ENCODE peak calls at places on chromosome 20, in four cellular contexts. P is endothelial cell of umbilical vein, Y is K562, Q is GM12878. D is an unnamed sample.

GRCh38 chr20:20630551-20630950 is 81.9 kb downstream of the RALGAPA2 start:
- DNase-seq in P (no peak), Y (no peak), Q (no peak), D (no peak)

GRCh38 chr20:19978511-19979210 is 38.5 kb upstream of the NAA20 start:
- DNase-seq in Q (no peak), Y (no peak), P (no peak), D (no peak)

GRCh38 chr20:43583982-43584432 is 6.7 kb upstream of the IFT52 start:
- DNase-seq in Q (no peak), P (no peak), Y (peak), D (peak)

GRCh38 chr20:37596890-37597539 is 69.3 kb upstream of the BLCAP start:
- DNase-seq in P (no peak), Q (no peak), Y (no peak), D (no peak)

GRCh38 chr20:52425253-52425652 is 233.7 kb upstream of the ZFP64 start:
- DNase-seq in Y (peak), P (no peak), Q (no peak), D (peak)

GRCh38 chr20:16040742-16041141 is 532.5 kb downstream of the KIF16B start:
- DNase-seq in Y (no peak), P (no peak), Q (no peak), D (no peak)

GRCh38 chr20:53148764-53149163 is 176.6 kb downstream of the TSHZ2 start:
- DNase-seq in Q (no peak), Y (no peak), P (no peak), D (no peak)

GRCh38 chr20:38607351-38607750 is 5.7 kb downstream of the ARHGAP40 start:
- DNase-seq in Y (no peak), P (no peak), Q (no peak), D (no peak)

GRCh38 chr20:24350923-24351368 is 118.5 kb upstream of the SYNDIG1 start:
- DNase-seq in Q (no peak), Y (no peak), P (no peak), D (no peak)

GRCh38 chr20:32522775-32523612 is 62.1 kb downstream of the NOL4L start:
- DNase-seq in P (no peak), Q (no peak), Y (no peak), D (peak)

GRCh38 chr20:1427457-1428054 is 34.7 kb upstream of the FKBP1A start:
- DNase-seq in Q (no peak), Y (no peak), P (peak), D (peak)

GRCh38 chr20:30921286-30922071 is 336.0 kb upstream of the DEFB115 start:
- DNase-seq in Y (no peak), P (no peak), Q (no peak), D (no peak)

GRCh38 chr20:52572687-52573086 is 381.1 kb upstream of the ZFP64 start:
- DNase-seq in Y (no peak), P (no peak), Q (no peak), D (peak)

GRCh38 chr20:62065669-62066338 is at the start of gene TAF4:
- DNase-seq in Q (no peak), P (peak), Y (peak), D (peak)

GRCh38 chr20:7851031-7851490 is 89.2 kb downstream of the HAO1 start:
- DNase-seq in Y (no peak), Q (no peak), P (no peak), D (peak)

GRCh38 chr20:21361266-21361665 is 36.1 kb downstream of the NKX2-4 start:
- DNase-seq in Q (no peak), Y (no peak), P (peak), D (peak)

GRCh38 chr20:20566523-20566922 is 145.9 kb downstream of the RALGAPA2 start:
- DNase-seq in P (no peak), Q (no peak), Y (no peak), D (no peak)

GRCh38 chr20:37892001-37892400 is 10.9 kb upstream of the VSTM2L start:
- DNase-seq in P (no peak), Q (no peak), Y (no peak), D (no peak)

GRCh38 chr20:48761023-48761785 is 66.6 kb downstream of the PREX1 start:
- DNase-seq in Y (no peak), P (no peak), Q (no peak), D (no peak)

GRCh38 chr20:18805881-18806280 is 7.7 kb upstream of the SCP2D1 start:
- DNase-seq in P (no peak), Q (no peak), Y (no peak), D (peak)

GRCh38 chr20:6038256-6038655 is 15.6 kb downstream of the LRRN4 start:
- DNase-seq in P (no peak), Y (no peak), Q (no peak), D (no peak)

GRCh38 chr20:49852522-49853055 is 40.0 kb downstream of the SLC9A8 start:
- DNase-seq in P (no peak), Q (no peak), Y (no peak), D (no peak)

GRCh38 chr20:49854190-49854875 is 41.7 kb downstream of the SLC9A8 start:
- DNase-seq in Q (no peak), Y (no peak), P (no peak), D (no peak)

GRCh38 chr20:49851991-49852390 is 39.4 kb downstream of the SLC9A8 start:
- DNase-seq in Y (no peak), Q (no peak), P (no peak), D (no peak)

GRCh38 chr20:49851234-49851755 is 38.7 kb downstream of the SLC9A8 start:
- DNase-seq in P (no peak), Y (no peak), Q (no peak), D (no peak)

DNA sequence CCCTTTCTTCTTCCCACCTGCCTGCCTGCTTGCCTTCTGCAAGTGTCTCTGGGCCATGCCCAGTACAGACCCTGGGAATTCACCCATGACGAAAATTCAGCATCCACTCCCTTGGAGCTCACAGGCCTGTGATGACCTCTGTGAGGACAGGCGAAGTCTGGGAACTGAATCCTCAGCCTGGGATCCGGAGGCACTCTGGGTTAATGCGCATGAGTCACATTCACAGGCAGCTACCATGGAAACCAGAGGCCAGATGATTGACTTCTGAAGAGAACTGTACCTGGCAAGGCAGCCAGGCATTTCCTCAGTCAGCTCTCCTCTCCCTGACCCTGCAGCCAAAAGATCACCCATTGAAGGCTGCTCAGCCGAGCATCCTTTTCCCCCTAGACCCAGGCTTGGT is 41.0 kb downstream of the SLC9A8 start:
- DNase-seq in Q (no peak), P (peak), Y (no peak), D (peak)
- TF ChIP-seq FOS in Q (no peak), P (peak), Y (no peak), D (peak)

GRCh38 chr20:4451487-4451886 is 270.2 kb upstream of the PRND start:
- DNase-seq in P (no peak), Q (no peak), Y (no peak), D (no peak)
- TF ChIP-seq FOS in P (no peak), Q (no peak), Y (no peak), D (no peak)

GRCh38 chr20:17077030-17077429 is 149.8 kb upstream of the PCSK2 start:
- DNase-seq in Q (no peak), Y (no peak), P (no peak), D (no peak)
- TF ChIP-seq FOS in Q (no peak), Y (no peak), P (no peak), D (no peak)

GRCh38 chr20:13356087-13356486 is 135.0 kb downstream of the ISM1 start:
- DNase-seq in P (no peak), Y (no peak), Q (no peak), D (no peak)
- TF ChIP-seq FOS in P (no peak), Y (no peak), Q (no peak), D (no peak)

GRCh38 chr20:63749597-63750508 is 10.3 kb downstream of the SLC2A4RG start:
- DNase-seq in Q (no peak), P (no peak), Y (no peak), D (no peak)

GRCh38 chr20:63752411-63753101 is 13.0 kb downstream of the SLC2A4RG start:
- DNase-seq in P (no peak), Q (no peak), Y (peak), D (no peak)

GRCh38 chr20:63748356-63749270 is 9.0 kb downstream of the SLC2A4RG start:
- DNase-seq in Q (no peak), Y (no peak), P (no peak), D (no peak)

GRCh38 chr20:63751471-63752271 is 12.1 kb downstream of the SLC2A4RG start:
- DNase-seq in P (no peak), Q (no peak), Y (peak), D (no peak)

GRCh38 chr20:63750807-63751470 is 11.4 kb downstream of the SLC2A4RG start:
- DNase-seq in Q (no peak), Y (peak), P (no peak), D (no peak)
- TF ChIP-seq FOS in Q (no peak), Y (no peak), P (no peak), D (no peak)

GRCh38 chr20:35311822-35312221 is 19.6 kb upstream of the FAM83C start:
- DNase-seq in P (no peak), Q (no peak), Y (no peak), D (no peak)
- TF ChIP-seq FOS in P (no peak), Q (no peak), Y (no peak), D (no peak)

DNA sequence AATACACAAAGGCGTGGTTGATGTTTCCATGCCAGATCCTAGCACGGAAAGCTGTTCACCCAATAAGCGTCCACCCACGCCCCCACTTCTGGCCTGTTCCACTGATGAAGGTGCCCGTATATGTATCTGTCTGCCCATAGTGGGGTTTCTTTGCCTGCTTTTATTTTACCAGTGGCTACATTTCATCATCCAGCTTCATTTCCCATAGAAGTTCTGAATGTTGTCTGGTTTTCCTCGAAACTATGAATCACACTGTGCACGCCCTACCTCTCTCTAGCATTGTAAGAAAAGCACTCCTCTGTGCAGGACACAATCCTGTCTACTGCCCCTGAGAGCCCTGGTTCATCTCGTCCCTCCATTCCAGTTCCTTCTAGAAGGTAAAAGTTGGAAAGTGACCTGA is 8.8 kb upstream of the CD93 start:
- DNase-seq in Q (no peak), P (no peak), Y (no peak), D (no peak)
- TF ChIP-seq FOS in Q (no peak), P (peak), Y (no peak), D (no peak)